ENCODE peak calls at places on chromosomes 2 and 18, in four cellular contexts. W is HepG2, J is K562, Z is GM12878. U is an unnamed sample.

GRCh38 chr2:166171210-166171609 is 43.4 kb upstream of the SCN1A start:
- DNase-seq in J (no peak), W (no peak), Z (no peak), U (no peak)

GRCh38 chr2:47049502-47049901 is 105.6 kb downstream of the STPG4 start:
- DNase-seq in Z (no peak), W (no peak), J (no peak), U (no peak)

GRCh38 chr2:137957033-137957432 is 7.2 kb upstream of the HNMT start:
- DNase-seq in Z (no peak), W (peak), J (no peak), U (no peak)

GRCh38 chr2:48105848-48106247 is 199.6 kb upstream of the FBXO11 start:
- DNase-seq in J (no peak), W (no peak), Z (no peak), U (no peak)

GRCh38 chr2:8500124-8501054 is 181.5 kb upstream of the ID2 start:
- DNase-seq in W (peak), Z (no peak), J (no peak), U (no peak)

GRCh38 chr2:128941676-128942075 is 623.0 kb upstream of the HS6ST1 start:
- DNase-seq in W (no peak), Z (no peak), J (no peak), U (no peak)

GRCh38 chr2:26978061-26978596 is 7.7 kb downstream of the MAPRE3 start:
- DNase-seq in J (peak), W (no peak), Z (no peak), U (peak)

GRCh38 chr2:95315801-95316411 is 18.8 kb downstream of the KCNIP3 start:
- DNase-seq in W (no peak), Z (no peak), J (no peak), U (no peak)

GRCh38 chr2:150878347-150878746 is 383.3 kb downstream of the RBM43 start:
- DNase-seq in W (peak), Z (no peak), J (peak), U (no peak)

GRCh38 chr18:56532176-56532840 is 106.1 kb downstream of the TXNL1 start:
- DNase-seq in W (no peak), Z (peak), J (no peak), U (no peak)
- TF ChIP-seq SP1 in W (no peak), Z (no peak), J (no peak), U (no peak)

DNA sequence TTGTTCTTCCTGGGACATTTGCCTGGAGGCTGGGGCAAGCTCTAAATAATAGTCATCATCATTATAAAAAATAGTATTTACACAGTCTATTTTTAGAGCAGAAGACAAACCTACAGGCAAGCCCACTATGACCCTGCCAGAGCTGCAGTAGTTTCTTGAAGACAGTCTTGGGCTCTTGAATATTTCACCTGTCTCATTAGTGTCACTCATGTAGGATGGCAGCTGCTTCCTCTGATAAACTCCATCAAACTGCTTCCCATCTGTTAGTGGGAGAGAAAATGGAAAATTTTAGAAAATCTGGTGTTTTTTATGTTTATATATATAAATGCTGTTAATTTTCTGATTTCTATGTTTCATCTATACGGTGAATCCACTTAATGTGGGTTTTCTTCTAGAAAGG is 8.5 kb upstream of the CYRIA start:
- DNase-seq in J (no peak), W (no peak), Z (no peak), U (no peak)
- TF ChIP-seq FOXK2 in J (no peak), W (no peak), Z (no peak), U (no peak)

DNA sequence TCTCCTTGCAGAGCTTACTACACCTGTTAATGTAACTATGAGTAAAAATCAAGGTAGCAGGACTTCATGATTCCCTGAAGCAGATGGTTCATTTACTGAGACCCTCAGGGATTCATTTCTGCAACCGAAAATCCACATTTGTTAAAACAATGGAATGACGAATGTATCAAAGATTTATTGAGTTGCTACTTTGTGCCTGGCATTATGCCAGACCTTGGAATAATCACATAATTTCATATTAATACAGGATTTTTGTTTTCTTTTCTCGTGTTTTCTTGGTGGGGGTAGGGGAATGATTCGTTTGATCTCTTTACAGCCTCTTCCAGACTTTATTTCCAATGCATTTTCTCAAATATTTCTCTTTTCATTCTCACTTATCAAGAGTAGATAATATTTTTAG is 8.9 kb upstream of the KIF5C start:
- DNase-seq in Z (no peak), W (no peak), J (no peak), U (no peak)
- TF ChIP-seq SP1 in Z (no peak), W (no peak), J (no peak), U (no peak)

GRCh38 chr18:70151554-70152130 is 53.8 kb downstream of the RTTN start:
- DNase-seq in Z (no peak), W (no peak), J (peak), U (no peak)
- TF ChIP-seq FOXK2 in Z (no peak), W (no peak), J (no peak), U (no peak)

GRCh38 chr2:230472619-230473018 is 56.6 kb downstream of the SP100 start:
- DNase-seq in Z (peak), W (no peak), J (no peak), U (no peak)

GRCh38 chr2:230471074-230471473 is 55.1 kb downstream of the SP100 start:
- DNase-seq in J (no peak), Z (peak), W (no peak), U (no peak)

GRCh38 chr2:230475143-230475542 is 59.1 kb downstream of the SP100 start:
- DNase-seq in W (no peak), J (no peak), Z (no peak), U (no peak)

DNA sequence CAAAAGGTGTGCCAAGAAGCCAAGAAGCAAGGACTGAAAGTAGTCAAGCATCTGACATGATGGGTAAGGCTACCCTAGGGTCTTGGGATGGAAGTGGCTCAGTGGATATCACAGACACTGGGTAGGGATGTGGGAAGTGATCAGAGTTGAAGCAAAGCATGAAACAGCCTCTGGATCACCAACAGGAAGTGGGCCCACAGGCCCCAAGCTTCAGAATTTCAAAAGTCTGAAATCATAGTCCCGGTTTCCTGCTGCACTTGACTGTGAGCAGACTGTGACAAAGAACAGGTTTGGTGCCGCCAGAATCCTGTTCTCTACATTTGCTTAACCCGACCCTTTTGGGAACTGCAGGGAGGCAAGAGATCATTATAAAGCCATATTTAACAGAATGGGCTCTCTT is 57.4 kb downstream of the SP100 start:
- DNase-seq in Z (no peak), J (no peak), W (no peak), U (no peak)
- TF ChIP-seq SP1 in Z (no peak), J (no peak), W (no peak), U (no peak)

DNA sequence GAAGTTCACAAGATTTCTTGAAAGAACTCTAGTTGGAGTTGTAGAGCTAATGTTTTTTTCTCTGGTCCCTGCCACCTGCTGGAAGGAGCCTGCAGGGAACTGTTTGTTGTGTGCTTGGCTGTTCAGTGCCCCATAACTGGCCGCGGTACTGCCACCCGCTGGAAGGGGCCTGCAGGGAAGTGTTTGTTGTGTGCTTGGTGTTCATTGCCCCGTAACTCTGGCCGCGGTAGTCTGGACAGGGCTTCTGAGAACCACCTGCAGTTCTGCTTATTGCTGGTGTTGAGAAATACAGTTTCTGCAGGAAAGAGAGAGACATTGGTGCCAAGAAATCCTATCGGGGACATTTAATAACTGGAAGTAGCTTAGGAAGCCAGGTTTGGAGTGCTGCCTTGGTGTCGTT is 58.1 kb downstream of the AGAP1 start:
- DNase-seq in J (peak), W (peak), Z (no peak), U (peak)
- TF ChIP-seq FOXK2 in J (no peak), W (no peak), Z (no peak), U (no peak)

DNA sequence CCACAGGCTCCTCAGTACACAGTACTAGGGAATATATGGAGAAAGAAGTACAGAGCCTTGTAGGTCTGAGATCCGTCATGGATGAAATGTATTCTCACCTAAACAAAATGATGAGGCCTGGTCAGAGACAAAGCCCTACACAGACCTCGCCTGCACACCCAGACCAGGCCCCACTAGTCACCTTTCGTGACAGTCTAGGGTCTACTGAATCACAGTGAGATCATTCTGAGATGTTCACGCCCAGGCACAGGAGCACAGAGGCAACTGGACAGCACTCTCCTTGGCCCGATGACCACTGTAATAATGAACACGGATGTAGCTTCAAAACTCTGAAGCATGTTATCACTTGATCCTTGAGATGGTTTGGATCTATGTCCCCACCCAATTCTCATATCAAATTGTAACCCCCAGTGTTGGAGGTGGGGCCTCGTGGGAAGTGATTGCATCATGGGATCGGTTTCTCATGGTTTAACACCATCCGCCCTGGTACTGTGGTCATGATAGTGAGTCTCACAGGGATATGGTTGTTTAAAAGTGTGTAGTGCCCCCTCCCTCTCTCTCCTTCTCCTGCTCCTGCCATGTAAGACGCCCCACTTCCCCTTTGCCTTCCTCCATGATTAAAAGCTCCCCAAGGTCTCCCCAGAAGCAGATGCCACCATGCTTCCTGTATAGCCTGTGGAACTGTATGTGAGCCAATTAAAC is 15.1 kb downstream of the DOCK10 start:
- DNase-seq in W (no peak), J (no peak), Z (no peak), U (no peak)
- TF ChIP-seq SP1 in W (no peak), J (no peak), Z (no peak), U (no peak)

GRCh38 chr2:168798076-168798887 is 4.2 kb upstream of the NOSTRIN start:
- DNase-seq in J (peak), W (no peak), Z (no peak), U (no peak)
- TF ChIP-seq FOXK2 in J (peak), W (no peak), Z (no peak), U (no peak)

U was measured in HEK293T.